ENCODE peak calls at places on chromosomes 2 and 18, in six cellular contexts. H, F, Z, R, B and N are unnamed samples.

GRCh38 chr18:5527603-5528002 is 16.2 kb downstream of the EPB41L3 start:
- DNase-seq in H (no peak), F (peak; percentile 87), Z (no peak), R (no peak), B (no peak), N (no peak)

GRCh38 chr18:5879479-5879882 is 15.8 kb downstream of the TMEM200C start:
- DNase-seq in H (no peak), F (peak; percentile 60), Z (no peak), R (peak; percentile 19), B (no peak), N (no peak)

GRCh38 chr2:149902104-149902503 is 314.5 kb upstream of the MMADHC start:
- DNase-seq in H (peak; percentile 17), F (peak; percentile 58), Z (no peak), R (no peak), B (no peak), N (no peak)

GRCh38 chr18:29271496-29271895 is 1094.6 kb upstream of the CDH2 start:
- DNase-seq in H (no peak), F (peak; percentile 40), Z (no peak), R (no peak), B (no peak), N (no peak)

GRCh38 chr2:223944166-223944703 is 900 bp downstream of the WDFY1 start:
- DNase-seq in H (peak; percentile 27), F (no peak), Z (peak; percentile 38), R (peak; percentile 41), B (peak; percentile 23), N (no peak)

GRCh38 chr2:9498210-9498609 is 23.9 kb downstream of the IAH1 start:
- DNase-seq in H (no peak), F (no peak), Z (no peak), R (no peak), B (no peak), N (no peak)

GRCh38 chr18:61896767-61897166 is 4.0 kb upstream of the RNF152 start:
- DNase-seq in H (peak; percentile 82), F (peak; percentile 64), Z (peak; percentile 24), R (no peak), B (no peak), N (no peak)

GRCh38 chr2:95024960-95025405 is 525 bp upstream of the MAL start:
- DNase-seq in H (no peak), F (no peak), Z (no peak), R (no peak), B (no peak), N (no peak)

GRCh38 chr2:71850306-71850801 is 297.3 kb downstream of the CYP26B1 start:
- DNase-seq in H (no peak), F (no peak), Z (no peak), R (no peak), B (no peak), N (no peak)

GRCh38 chr2:45610281-45611019 is 617 bp downstream of the SRBD1 start:
- DNase-seq in H (peak; percentile 44), F (peak; percentile 73), Z (peak; percentile 54), R (peak; percentile 82), B (no peak), N (no peak)

GRCh38 chr2:77977486-77978063 is 455.4 kb upstream of the LRRTM4 start:
- DNase-seq in H (no peak), F (no peak), Z (no peak), R (no peak), B (no peak), N (no peak)

GRCh38 chr2:224433442-224433841 is 31.5 kb upstream of the FAM124B start:
- DNase-seq in H (no peak), F (no peak), Z (no peak), R (no peak), B (no peak), N (no peak)

GRCh38 chr2:120381661-120382060 is 35.7 kb downstream of the INHBB start:
- DNase-seq in H (no peak), F (no peak), Z (no peak), R (no peak), B (no peak), N (no peak)

GRCh38 chr2:57516740-57517340 is 529.8 kb upstream of the VRK2 start:
- DNase-seq in H (no peak), F (peak; percentile 62), Z (no peak), R (peak; percentile 57), B (no peak), N (no peak)

GRCh38 chr18:72161686-72162085 is 382.5 kb downstream of the CBLN2 start:
- DNase-seq in H (no peak), F (no peak), Z (no peak), R (no peak), B (no peak), N (no peak)

GRCh38 chr2:88690591-88691338 is 708 bp upstream of the RPIA start:
- DNase-seq in H (no peak), F (no peak), Z (peak; percentile 66), R (peak; percentile 55), B (no peak), N (no peak)

GRCh38 chr2:237235383-237236095 is 149.8 kb downstream of the COPS8 start:
- DNase-seq in H (peak; percentile 80), F (peak; percentile 92), Z (peak; percentile 67), R (no peak), B (no peak), N (no peak)

GRCh38 chr2:139296672-139297209 is 516.6 kb upstream of the NXPH2 start:
- DNase-seq in H (no peak), F (no peak), Z (no peak), R (no peak), B (no peak), N (no peak)

GRCh38 chr2:187499941-187500532 is 52.0 kb upstream of the CALCRL start:
- DNase-seq in H (peak; percentile 45), F (peak; percentile 74), Z (peak; percentile 74), R (peak; percentile 74), B (no peak), N (peak; percentile 36)

GRCh38 chr2:239978381-239978780 is 46.8 kb downstream of the NDUFA10 start:
- DNase-seq in H (no peak), F (peak; percentile 83), Z (no peak), R (no peak), B (no peak), N (no peak)

GRCh38 chr2:240468300-240469238 is 33.1 kb downstream of the GPC1 start:
- DNase-seq in H (peak; percentile 16), F (no peak), Z (no peak), R (no peak), B (peak; percentile 16), N (peak; percentile 14)

GRCh38 chr2:232568161-232568560 is 17.7 kb downstream of the EIF4E2 start:
- DNase-seq in H (no peak), F (peak; percentile 38), Z (no peak), R (peak; percentile 21), B (no peak), N (no peak)

DNA sequence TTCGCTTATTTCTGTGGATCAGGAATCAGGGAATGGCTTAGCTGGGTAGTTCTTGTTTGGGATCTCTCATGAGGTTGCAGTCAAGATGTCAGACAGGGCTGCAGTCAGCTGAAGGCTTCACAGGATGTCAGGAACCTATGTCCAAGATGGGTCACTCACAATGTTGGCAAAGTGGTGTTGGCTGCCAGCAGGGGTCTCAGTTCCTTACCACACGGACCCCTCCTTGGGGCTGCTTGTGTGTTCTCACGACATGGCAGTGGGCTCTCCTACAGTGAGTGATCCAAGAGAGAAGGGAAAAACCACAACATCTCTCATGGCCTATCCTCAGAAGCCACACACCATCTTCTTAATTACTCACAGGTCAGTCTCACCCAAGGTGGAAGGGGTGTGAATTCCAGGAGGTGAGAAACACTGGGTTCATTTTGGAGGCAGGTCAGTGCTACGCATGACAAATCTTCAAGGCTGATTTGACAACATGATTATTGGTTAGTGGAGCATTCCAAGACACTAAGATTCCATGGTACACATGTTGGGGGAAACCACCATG is 1.3 kb upstream of the ANTXR1 start:
- DNase-seq in H (no peak), F (no peak), Z (no peak), R (no peak), B (no peak), N (no peak)
- TF ChIP-seq CTCF in H (no peak), F (no peak), Z (no peak), R (no peak), B (no peak), N (no peak)

DNA sequence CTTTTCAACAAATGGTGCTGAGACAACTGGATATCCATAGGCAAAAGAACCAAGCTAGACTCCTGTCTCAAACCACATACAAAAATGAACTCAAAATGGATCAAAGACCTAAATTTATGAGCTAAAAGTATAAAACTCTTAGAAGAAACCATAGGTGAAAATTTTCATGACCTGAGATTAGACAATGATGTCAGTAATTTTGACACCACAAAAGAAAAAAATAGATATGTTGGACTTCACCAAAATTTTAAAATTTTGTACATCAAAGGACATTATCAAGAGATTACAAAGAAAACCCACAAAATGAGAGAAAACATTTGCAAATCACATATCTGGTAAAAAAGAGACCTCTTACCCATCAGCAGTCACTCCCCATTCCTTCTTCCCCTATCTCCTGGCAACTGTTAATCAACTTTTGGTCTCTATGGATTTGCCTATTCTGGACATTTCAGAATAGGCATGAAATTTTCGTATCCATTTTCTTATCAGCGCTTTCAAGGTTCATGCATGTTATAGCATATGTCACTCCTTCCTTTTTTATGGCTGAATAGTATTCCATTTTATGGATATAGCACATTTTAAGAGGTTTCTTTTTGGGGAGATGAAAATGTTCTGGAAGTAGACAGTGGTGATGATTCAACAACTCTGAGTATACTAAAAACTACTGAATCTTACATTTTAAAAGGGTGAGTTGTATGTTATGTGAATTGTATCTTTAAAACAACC is 43.3 kb downstream of the FAM178B start:
- DNase-seq in H (no peak), F (no peak), Z (no peak), R (no peak), B (no peak), N (no peak)
- TF ChIP-seq CTCF in H (no peak), F (no peak), Z (no peak), R (no peak), B (no peak), N (no peak)

DNA sequence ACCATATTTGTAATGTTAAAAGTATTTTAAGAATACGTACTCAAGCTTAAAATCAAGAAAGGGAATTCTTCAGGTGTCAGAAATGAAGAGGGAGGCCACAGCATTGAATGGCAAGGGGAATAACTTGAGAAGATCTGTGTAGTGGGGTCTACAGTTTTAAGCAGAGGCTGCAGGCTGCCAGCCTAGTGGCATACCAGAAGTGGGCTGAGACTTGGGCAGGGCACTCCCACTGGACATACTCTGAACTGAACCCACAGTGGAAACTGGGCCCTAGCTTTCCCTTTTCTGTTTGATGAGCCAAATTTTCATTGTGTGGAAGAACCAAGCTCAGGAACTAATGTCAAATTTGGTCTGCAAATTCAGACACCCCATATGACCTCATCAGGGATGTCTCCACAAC is 238.8 kb downstream of the PTPRM start:
- DNase-seq in H (no peak), F (no peak), Z (no peak), R (no peak), B (no peak), N (no peak)
- TF ChIP-seq CTCF in H (no peak), F (no peak), Z (no peak), R (no peak), B (no peak), N (no peak)

GRCh38 chr2:157749684-157750083 is 121.0 kb upstream of the ACVR1C start:
- DNase-seq in H (no peak), F (no peak), Z (no peak), R (no peak), B (no peak), N (no peak)

GRCh38 chr2:157747280-157747679 is 118.6 kb upstream of the ACVR1C start:
- DNase-seq in H (no peak), F (no peak), Z (no peak), R (no peak), B (no peak), N (no peak)

GRCh38 chr2:157748371-157749132 is 119.9 kb upstream of the ACVR1C start:
- DNase-seq in H (no peak), F (peak; percentile 10), Z (no peak), R (no peak), B (no peak), N (no peak)

GRCh38 chr2:157747695-157748370 is 119.2 kb upstream of the ACVR1C start:
- DNase-seq in H (no peak), F (peak; percentile 71), Z (no peak), R (no peak), B (no peak), N (no peak)

GRCh38 chr2:157751462-157752058 is 122.9 kb upstream of the ACVR1C start:
- DNase-seq in H (no peak), F (peak; percentile 16), Z (peak; percentile 55), R (peak; percentile 6), B (no peak), N (no peak)
- TF ChIP-seq CTCF in H (no peak), F (no peak), Z (no peak), R (no peak), B (no peak), N (no peak)